ENCODE peak calls at places on chromosome 4, in eight cellular contexts. K, Y, M, G, N, H, B and S are unnamed samples.

GRCh38 chr4:138414202-138414601 is 172.1 kb upstream of the SLC7A11 start:
- DNase-seq in K (no peak), Y (no peak), M (no peak), G (no peak), N (no peak), H (no peak), B (no peak), S (no peak)

GRCh38 chr4:138448169-138448568 is 206.0 kb upstream of the SLC7A11 start:
- DNase-seq in K (no peak), Y (no peak), M (no peak), G (no peak), N (no peak), H (no peak), B (no peak), S (no peak)

GRCh38 chr4:56462157-56462556 is 5.3 kb upstream of the SRP72 start:
- DNase-seq in K (no peak), Y (no peak), M (no peak), G (no peak), N (no peak), H (no peak), B (no peak), S (no peak)

GRCh38 chr4:95534032-95534431 is 14.7 kb downstream of the UNC5C start:
- DNase-seq in K (no peak), Y (no peak), M (no peak), G (no peak), N (no peak), H (no peak), B (no peak), S (no peak)

GRCh38 chr4:54541426-54542118 is 116.2 kb upstream of the KIT start:
- DNase-seq in K (no peak), Y (no peak), M (no peak), G (peak; percentile 69), N (no peak), H (no peak), B (no peak), S (no peak)

GRCh38 chr4:184384056-184384809 is 90.1 kb downstream of the IRF2 start:
- DNase-seq in K (peak; percentile 13), Y (no peak), M (no peak), G (peak; percentile 89), N (peak; percentile 41), H (peak; percentile 95), B (no peak), S (peak; percentile 42)

GRCh38 chr4:110163327-110164070 is 34.9 kb downstream of the ELOVL6 start:
- DNase-seq in K (peak; percentile 67), Y (no peak), M (no peak), G (peak; percentile 58), N (no peak), H (no peak), B (no peak), S (no peak)

GRCh38 chr4:159174645-159175147 is 71.8 kb downstream of the RAPGEF2 start:
- DNase-seq in K (no peak), Y (no peak), M (no peak), G (peak; percentile 7), N (no peak), H (no peak), B (no peak), S (no peak)

GRCh38 chr4:98744372-98745150 is 86.2 kb upstream of the TSPAN5 start:
- DNase-seq in K (peak; percentile 11), Y (no peak), M (no peak), G (no peak), N (no peak), H (no peak), B (no peak), S (no peak)

GRCh38 chr4:78168029-78168428 is 110.9 kb downstream of the FRAS1 start:
- DNase-seq in K (no peak), Y (peak; percentile 76), M (no peak), G (no peak), N (no peak), H (no peak), B (no peak), S (no peak)